ENCODE peak calls at places on chromosome 6, in seven cellular contexts. B, J, C, T, H, X and G are unnamed samples. For H3K27me3, the result is how much of the 10 kb centered on the place peaks cover.

GRCh38 chr6:168134399-168135201 is 55.6 kb upstream of the FRMD1 start:
- DNase-seq in T (no peak), X (no peak), H (peak), B (peak), C (no peak), J (no peak), G (no peak)

GRCh38 chr6:36660771-36661471 is 17.6 kb upstream of the CDKN1A start:
- DNase-seq in B (no peak), X (peak), H (peak), T (no peak), J (no peak), C (peak), G (no peak)

GRCh38 chr6:28207244-28208179 is 17.6 kb upstream of the ZSCAN9 start:
- DNase-seq in B (no peak), T (no peak), X (no peak), J (no peak), H (peak), C (no peak), G (peak)

GRCh38 chr6:70474751-70475150 is 61.4 kb downstream of the FAM135A start:
- DNase-seq in B (no peak), H (peak), X (no peak), C (no peak), J (no peak), T (no peak), G (no peak)

GRCh38 chr6:47343631-47344421 is 34.1 kb upstream of the TNFRSF21 start:
- DNase-seq in J (no peak), H (no peak), X (no peak), T (no peak), B (no peak), C (peak), G (no peak)

GRCh38 chr6:158536891-158537798 is 22.7 kb upstream of the TMEM181 start:
- DNase-seq in J (no peak), B (no peak), X (peak), C (no peak), T (peak), H (peak), G (no peak)

GRCh38 chr6:45378324-45378926 is 691 bp upstream of the SUPT3H start:
- DNase-seq in C (peak), B (no peak), H (no peak), X (no peak), J (no peak), T (no peak), G (no peak)

GRCh38 chr6:7143161-7143974 is 35.6 kb downstream of the RREB1 start:
- DNase-seq in C (no peak), T (no peak), B (no peak), X (no peak), J (no peak), H (peak), G (no peak)

GRCh38 chr6:106527111-106527510 is 102.2 kb downstream of the RTN4IP1 start:
- DNase-seq in B (no peak), T (no peak), X (no peak), J (no peak), C (no peak), H (no peak), G (peak)

GRCh38 chr6:143596857-143597256 is 80.9 kb upstream of the PHACTR2 start:
- DNase-seq in B (no peak), C (no peak), J (no peak), T (no peak), H (no peak), X (peak), G (no peak)

GRCh38 chr6:1629316-1629715 is 19.6 kb downstream of the FOXC1 start:
- DNase-seq in C (no peak), X (no peak), T (no peak), B (no peak), H (no peak), J (no peak), G (no peak)

GRCh38 chr6:38345586-38345985 is 294.1 kb downstream of the BTBD9 start:
- DNase-seq in B (no peak), C (no peak), J (no peak), X (no peak), T (no peak), H (no peak), G (no peak)

GRCh38 chr6:38348366-38348765 is 291.4 kb downstream of the BTBD9 start:
- DNase-seq in B (no peak), C (no peak), X (no peak), T (no peak), J (no peak), H (no peak), G (no peak)

GRCh38 chr6:38350220-38350619 is 289.5 kb downstream of the BTBD9 start:
- DNase-seq in T (no peak), B (no peak), J (no peak), X (no peak), H (no peak), C (no peak), G (no peak)

GRCh38 chr6:38349795-38350194 is 289.9 kb downstream of the BTBD9 start:
- DNase-seq in X (no peak), H (no peak), C (no peak), T (no peak), B (no peak), J (no peak), G (no peak)

DNA sequence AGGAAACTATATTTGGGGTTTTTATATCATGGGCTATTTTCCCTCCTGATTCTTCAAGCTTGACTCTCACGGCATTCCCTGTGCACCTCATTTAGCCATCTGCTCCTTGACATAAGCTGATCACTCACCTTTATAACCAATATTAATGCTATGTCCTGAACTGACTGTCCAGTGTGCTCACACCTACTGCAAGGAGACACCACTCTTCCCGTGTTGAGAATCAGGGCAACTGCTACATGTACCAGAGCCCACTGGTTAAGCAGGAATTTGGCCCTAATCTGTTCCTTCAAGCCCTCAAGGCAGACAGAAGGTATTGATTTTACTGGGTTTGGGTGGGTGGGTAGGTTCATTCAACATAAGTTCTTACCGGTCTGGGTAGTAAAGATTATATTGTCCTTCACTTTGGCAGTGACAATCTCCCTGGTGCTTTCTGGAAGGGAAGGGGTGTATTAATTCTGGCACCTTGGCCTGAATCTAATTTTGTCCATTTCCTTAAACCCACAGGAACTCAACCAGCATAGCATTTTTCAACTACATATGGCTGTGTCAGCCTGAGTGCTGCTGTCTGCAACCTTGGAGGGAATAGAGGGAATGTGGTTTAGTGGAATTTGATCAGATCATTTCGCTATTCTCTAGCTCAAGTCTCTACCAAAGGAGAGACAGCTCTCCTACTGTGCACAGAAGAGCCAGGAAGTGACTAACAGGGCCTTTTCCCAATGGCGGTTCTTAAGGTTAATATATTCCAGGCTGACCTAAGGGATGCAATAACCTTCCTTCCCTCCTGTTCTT is 293.2 kb downstream of the BTBD9 start:
- DNase-seq in J (no peak), T (no peak), C (no peak), B (no peak), H (peak), X (no peak), G (peak)
- H3K4me3 ChIP-seq in J (no peak), T (no peak), C (no peak), B (no peak), H (no peak), X (no peak), G (no peak)

GRCh38 chr6:150928882-150929281 is 63.4 kb downstream of the MTHFD1L start:
- DNase-seq in C (no peak), J (no peak), X (no peak), B (no peak), T (no peak), H (peak), G (no peak)
- TF ChIP-seq CTCF in C (no peak), J (no peak), X (no peak), B (peak), T (peak), H (peak), G (peak)

DNA sequence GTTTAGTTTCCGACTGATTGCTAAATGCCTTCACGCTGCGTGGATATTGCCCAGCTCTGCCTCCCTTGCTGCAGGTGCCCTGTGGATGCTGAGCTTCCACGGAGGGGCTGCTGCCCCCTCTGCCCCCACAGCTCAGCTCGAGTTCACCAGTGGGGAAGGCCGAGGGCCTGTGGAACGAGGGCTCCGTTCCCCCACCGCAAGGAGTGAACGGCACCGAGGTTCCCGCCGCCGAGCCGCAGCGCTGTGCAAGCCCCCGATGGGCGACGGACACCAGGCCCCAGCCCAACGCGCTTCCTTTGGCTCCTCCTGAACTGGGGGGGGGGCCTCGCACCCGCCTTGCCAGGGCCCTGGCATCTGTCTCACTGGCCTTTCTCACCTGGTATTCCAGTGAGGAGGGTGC is 17.7 kb downstream of the DLL1 start:
- DNase-seq in J (no peak), C (no peak), B (no peak), T (no peak), H (no peak), X (no peak), G (no peak)
- H3K27me3 ChIP-seq in J (under half), C (under half), B (under half), T (under half), H (under half), X (under half), G (under half)

DNA sequence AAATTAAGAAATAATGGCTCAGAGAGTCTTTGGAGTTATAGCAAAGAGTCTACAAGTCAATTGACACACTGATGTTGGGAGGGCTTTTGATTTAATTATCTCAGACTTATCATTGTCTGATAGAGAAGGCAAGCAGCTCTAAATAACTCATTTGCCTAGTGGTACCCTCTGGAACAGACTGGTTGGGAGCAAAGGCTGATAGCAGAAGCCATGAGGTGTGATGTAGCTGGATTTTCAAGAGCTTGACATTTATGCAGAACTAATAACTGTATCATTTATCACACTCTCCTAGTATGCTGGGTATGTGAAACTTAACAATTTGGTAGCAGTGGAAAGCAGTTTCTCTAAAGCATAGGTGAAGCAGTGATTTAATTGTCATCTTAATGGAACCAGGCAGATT is 380.6 kb downstream of the TENT5A start:
- DNase-seq in X (no peak), H (no peak), B (no peak), J (no peak), T (no peak), C (no peak), G (no peak)
- H3K4me3 ChIP-seq in X (no peak), H (no peak), B (no peak), J (no peak), T (no peak), C (no peak), G (no peak)

GRCh38 chr6:137590684-137591083 is 96.5 kb upstream of the OLIG3 start:
- DNase-seq in C (no peak), H (no peak), X (no peak), T (no peak), J (no peak), B (no peak), G (no peak)

GRCh38 chr6:137589067-137589848 is 95.1 kb upstream of the OLIG3 start:
- DNase-seq in X (no peak), H (peak), J (no peak), T (peak), C (peak), B (peak), G (peak)

DNA sequence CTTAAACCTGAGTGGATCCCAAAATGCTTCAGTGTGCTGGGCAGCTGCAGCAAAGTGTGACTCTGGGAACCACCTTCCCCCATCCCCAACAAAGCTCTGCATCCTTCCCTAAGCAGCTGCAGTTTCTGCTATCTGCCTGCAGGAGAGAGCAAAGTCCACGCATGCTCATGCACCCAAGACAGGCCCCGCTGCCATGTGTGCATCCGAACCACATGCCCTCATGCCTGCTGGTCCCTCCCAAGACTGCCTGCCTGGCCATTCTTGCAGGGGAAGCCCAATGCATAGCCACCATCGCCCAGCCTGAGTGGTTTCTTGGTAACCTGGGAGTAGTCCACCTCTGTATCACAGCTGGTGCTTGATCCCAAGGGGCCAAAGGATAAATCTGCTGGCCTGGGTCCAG is 94.3 kb upstream of the OLIG3 start:
- DNase-seq in T (no peak), X (no peak), B (no peak), J (no peak), H (peak), C (peak), G (no peak)
- TF ChIP-seq CTCF in T (no peak), X (no peak), B (no peak), J (no peak), H (peak), C (no peak), G (no peak)

GRCh38 chr6:41427642-41428401 is 92.4 kb downstream of the NCR2 start:
- DNase-seq in H (peak), C (peak), J (no peak), T (peak), X (no peak), B (no peak), G (peak)

GRCh38 chr6:41425511-41425910 is 90.1 kb downstream of the NCR2 start:
- DNase-seq in B (no peak), C (no peak), H (no peak), X (no peak), T (no peak), J (no peak), G (no peak)

GRCh38 chr6:41428402-41428994 is 93.1 kb downstream of the NCR2 start:
- DNase-seq in J (no peak), H (no peak), T (no peak), C (peak), B (no peak), X (no peak), G (no peak)

GRCh38 chr6:41426438-41426851 is 91.0 kb downstream of the NCR2 start:
- DNase-seq in B (no peak), T (no peak), X (no peak), H (peak), C (peak), J (no peak), G (no peak)

DNA sequence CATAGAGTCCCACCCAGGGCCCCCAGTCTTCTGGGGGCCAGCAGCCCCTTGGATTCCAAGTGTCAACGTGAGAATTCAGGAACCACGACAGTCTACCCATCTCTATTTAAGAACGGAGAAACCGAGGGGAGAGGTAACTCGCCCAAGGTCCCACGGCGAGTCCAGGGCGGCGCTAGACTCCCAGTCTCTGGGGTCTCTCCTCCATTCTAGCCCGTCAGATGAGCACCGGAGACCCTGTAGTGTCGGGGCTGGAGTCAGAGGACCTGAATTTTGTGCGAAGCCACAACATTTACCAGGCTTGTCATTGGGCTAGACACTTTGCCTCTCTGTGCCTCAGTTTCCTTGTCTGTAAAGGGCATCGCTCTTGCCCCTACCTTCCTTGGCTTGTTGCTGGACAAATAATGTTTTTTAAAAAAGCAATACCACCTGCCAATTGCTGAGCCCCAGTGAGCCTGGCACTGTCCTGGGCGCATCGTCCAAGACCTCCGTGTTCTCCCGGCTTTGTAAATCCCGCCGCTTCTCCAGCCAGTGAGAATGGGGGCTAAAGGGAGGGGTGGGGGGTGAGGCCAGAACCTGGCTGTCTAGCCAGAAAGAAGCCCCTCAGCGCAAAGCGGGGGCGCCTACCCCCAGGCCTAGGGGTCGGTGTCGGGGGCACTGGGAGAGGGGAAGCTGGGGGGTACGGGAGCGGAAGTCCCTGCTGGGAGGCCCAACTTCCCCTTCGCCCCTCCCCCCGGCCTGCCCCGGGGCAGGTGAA is 91.7 kb downstream of the NCR2 start:
- DNase-seq in C (no peak), J (no peak), B (no peak), T (no peak), X (no peak), H (peak), G (no peak)
- H3K27me3 ChIP-seq in C (under half), J (under half), B (under half), T (under half), X (under half), H (half or more), G (under half)

GRCh38 chr6:123333000-123333756 is 303.6 kb downstream of the TRDN start:
- DNase-seq in H (no peak), C (no peak), T (no peak), X (no peak), B (no peak), J (no peak), G (no peak)
- H3K4me3 ChIP-seq in H (no peak), C (no peak), T (no peak), X (no peak), B (no peak), J (no peak), G (no peak)

GRCh38 chr6:9851006-9851405 is 563.9 kb downstream of the TFAP2A start:
- DNase-seq in H (no peak), C (no peak), B (no peak), J (no peak), T (no peak), X (no peak), G (no peak)

GRCh38 chr6:9848094-9848493 is 566.8 kb downstream of the TFAP2A start:
- DNase-seq in X (no peak), J (no peak), T (no peak), C (no peak), H (no peak), B (no peak), G (peak)

DNA sequence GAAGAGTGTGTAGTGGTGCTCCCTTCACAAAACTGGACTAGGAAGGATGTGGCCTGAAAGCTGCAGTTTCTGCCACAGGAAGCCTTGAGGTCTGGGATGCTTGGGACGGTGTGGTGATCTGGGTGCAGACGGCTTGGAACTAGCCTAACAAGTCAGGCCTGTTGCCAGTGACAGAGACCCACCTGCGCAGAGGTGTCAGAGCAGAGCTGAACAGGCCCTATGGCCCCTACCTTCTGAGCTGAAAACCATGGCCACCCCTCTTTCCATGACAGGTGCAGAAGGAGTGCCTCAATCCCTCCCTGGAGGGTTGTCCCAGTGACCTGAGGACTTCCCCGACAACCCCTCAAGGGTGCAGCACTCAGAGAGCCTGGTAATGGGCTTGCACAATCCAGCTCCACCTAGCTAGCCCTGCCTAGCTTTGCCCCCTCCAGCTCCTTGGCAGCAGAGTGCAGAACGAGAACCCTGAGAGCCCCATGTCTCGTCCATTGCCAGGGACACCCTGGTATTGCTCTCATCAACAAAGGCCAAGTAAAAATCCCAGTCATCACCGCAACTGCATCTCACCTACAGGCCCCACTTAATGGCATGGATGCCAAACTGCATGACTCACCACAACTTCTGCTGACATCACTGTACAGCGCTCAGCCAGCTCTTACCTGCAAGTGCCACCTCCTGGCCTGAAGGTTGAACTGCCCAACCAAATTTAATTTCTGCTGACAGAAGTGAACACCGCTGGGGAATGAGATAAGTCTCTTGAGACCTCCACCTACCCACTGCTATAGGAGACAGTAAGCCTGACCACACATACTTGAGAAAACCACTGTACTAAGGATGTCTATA is 563.1 kb downstream of the TFAP2A start:
- DNase-seq in H (peak), T (peak), J (no peak), C (no peak), B (no peak), X (no peak), G (peak)
- TF ChIP-seq CTCF in H (peak), T (no peak), J (no peak), C (no peak), B (no peak), X (no peak), G (peak)

GRCh38 chr6:123687864-123688263 is 51.1 kb upstream of the TRDN start:
- DNase-seq in C (no peak), J (no peak), T (no peak), B (no peak), X (no peak), H (no peak), G (no peak)

GRCh38 chr6:123677897-123678296 is 41.1 kb upstream of the TRDN start:
- DNase-seq in C (no peak), B (no peak), X (no peak), J (no peak), T (no peak), H (no peak), G (no peak)

GRCh38 chr6:123676793-123677192 is 40.0 kb upstream of the TRDN start:
- DNase-seq in T (no peak), B (no peak), J (no peak), H (no peak), C (no peak), X (no peak), G (no peak)

DNA sequence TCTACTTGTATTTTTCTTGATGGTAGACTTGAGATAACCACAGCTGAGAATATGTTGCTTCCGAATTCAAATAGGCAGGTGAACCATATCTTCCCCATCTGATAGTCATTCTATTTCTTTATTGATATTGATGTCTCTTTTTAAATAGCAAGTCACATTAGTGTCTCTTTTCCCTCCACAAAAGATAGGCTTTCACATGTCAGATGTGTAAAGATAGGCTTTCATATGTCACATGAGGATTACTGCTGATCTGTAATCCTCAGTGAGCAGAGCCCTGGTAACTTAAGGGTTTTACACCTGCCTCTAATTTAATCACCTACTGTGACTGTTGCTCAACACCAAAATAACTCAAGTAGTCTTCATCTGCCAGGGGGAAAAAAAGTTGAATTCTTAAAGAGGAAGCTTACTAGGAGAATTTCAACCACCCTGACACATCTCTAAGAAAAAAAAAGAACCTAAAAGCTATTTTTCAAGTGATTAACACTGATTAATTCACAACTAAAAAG is 45.3 kb upstream of the TRDN start:
- DNase-seq in T (no peak), X (no peak), C (no peak), B (no peak), J (no peak), H (no peak), G (no peak)
- H3K27me3 ChIP-seq in T (under half), X (under half), C (under half), B (under half), J (under half), H (under half), G (under half)